ENCODE peak calls at places on chromosomes 6 and 20, in four cellular contexts. S is fibroblast of mammary gland, Z is heart left ventricle, R is LNCaP clone FGC. U is an unnamed sample.

GRCh38 chr20:51800132-51800721 is 2.1 kb downstream of the SALL4 start:
- DNase-seq in Z (peak), R (no peak), S (peak), U (no peak)

GRCh38 chr20:14234666-14235295 is 102.6 kb downstream of the FLRT3 start:
- DNase-seq in R (no peak), Z (no peak), S (peak), U (no peak)

GRCh38 chr6:56771929-56772607 is 129.4 kb upstream of the DST start:
- DNase-seq in Z (no peak), R (no peak), S (no peak), U (no peak)

GRCh38 chr20:25319241-25320034 is 71.2 kb downstream of the ABHD12 start:
- DNase-seq in R (no peak), Z (peak), S (no peak), U (no peak)

GRCh38 chr6:107679457-107679856 is 144.7 kb downstream of the SCML4 start:
- DNase-seq in R (no peak), Z (no peak), S (peak), U (no peak)

GRCh38 chr6:25954756-25955155 is 7.8 kb upstream of the TRIM38 start:
- DNase-seq in R (no peak), S (no peak), Z (no peak), U (no peak)

GRCh38 chr6:35017461-35018183 is 123.5 kb downstream of the TCP11 start:
- DNase-seq in R (no peak), Z (peak), S (peak), U (no peak)

GRCh38 chr6:139115980-139116758 is 18.7 kb upstream of the HECA start:
- DNase-seq in R (no peak), Z (no peak), S (no peak), U (no peak)

GRCh38 chr6:152474341-152474740 is 162.8 kb downstream of the SYNE1 start:
- DNase-seq in S (peak), R (no peak), Z (no peak), U (no peak)

DNA sequence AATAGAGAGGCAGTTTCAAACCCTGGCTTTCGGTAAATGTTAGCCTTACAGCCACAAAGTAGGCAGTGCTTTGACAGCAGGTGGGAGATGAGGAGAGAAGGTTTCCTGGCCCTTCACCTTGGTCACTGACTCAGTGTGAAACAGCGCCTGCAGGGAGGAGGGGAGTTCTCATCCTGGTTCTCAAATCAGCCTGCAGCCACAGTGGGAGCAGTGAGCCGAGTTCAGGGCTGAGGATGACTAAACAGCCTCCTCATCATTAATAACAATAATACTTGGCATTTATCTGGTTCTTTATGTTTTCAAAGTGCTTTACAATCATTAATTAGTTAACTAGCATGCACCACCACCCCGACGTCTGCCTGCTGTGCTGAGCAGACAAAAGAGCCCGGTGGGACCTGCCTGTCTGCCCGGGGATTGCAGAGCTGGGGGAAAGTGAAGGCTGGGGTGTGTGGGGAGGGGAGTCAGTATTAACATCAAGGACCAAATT is 59.6 kb downstream of the PRDM1 start:
- DNase-seq in Z (no peak), R (no peak), S (peak), U (no peak)
- TF ChIP-seq CTCF in Z (no peak), R (no peak), S (no peak), U (no peak)

GRCh38 chr6:2396292-2396691 is 150.9 kb upstream of the GMDS start:
- DNase-seq in Z (no peak), R (no peak), S (no peak), U (no peak)

GRCh38 chr6:2396856-2397640 is 151.6 kb upstream of the GMDS start:
- DNase-seq in Z (no peak), R (no peak), S (peak), U (peak)
- H3K4me3 ChIP-seq in Z (no peak), R (no peak), S (no peak), U (peak)

GRCh38 chr6:48289841-48290240 is 178.8 kb upstream of the PTCHD4 start:
- DNase-seq in S (no peak), R (no peak), Z (no peak), U (no peak)
- TF ChIP-seq CTCF in S (no peak), R (no peak), Z (no peak), U (no peak)

GRCh38 chr20:4709261-4710105 is 12.2 kb upstream of the PRND start:
- DNase-seq in R (no peak), Z (no peak), S (no peak), U (no peak)

GRCh38 chr20:4710106-4710475 is 11.6 kb upstream of the PRND start:
- DNase-seq in S (no peak), Z (no peak), R (no peak), U (no peak)

GRCh38 chr20:4708856-4709255 is 12.9 kb upstream of the PRND start:
- DNase-seq in Z (no peak), S (no peak), R (no peak), U (no peak)

GRCh38 chr20:4711511-4711910 is 10.2 kb upstream of the PRND start:
- DNase-seq in R (no peak), Z (no peak), S (no peak), U (no peak)

GRCh38 chr20:4708036-4708435 is 13.7 kb upstream of the PRND start:
- DNase-seq in Z (no peak), R (no peak), S (no peak), U (no peak)
- H3K4me3 ChIP-seq in Z (no peak), R (no peak), S (no peak), U (no peak)

GRCh38 chr6:31317036-31317435 is 39.9 kb downstream of the HLA-B start:
- DNase-seq in Z (no peak), R (no peak), S (no peak), U (no peak)

GRCh38 chr6:31321005-31321707 is 35.8 kb downstream of the HLA-B start:
- DNase-seq in S (no peak), Z (no peak), R (no peak), U (no peak)

DNA sequence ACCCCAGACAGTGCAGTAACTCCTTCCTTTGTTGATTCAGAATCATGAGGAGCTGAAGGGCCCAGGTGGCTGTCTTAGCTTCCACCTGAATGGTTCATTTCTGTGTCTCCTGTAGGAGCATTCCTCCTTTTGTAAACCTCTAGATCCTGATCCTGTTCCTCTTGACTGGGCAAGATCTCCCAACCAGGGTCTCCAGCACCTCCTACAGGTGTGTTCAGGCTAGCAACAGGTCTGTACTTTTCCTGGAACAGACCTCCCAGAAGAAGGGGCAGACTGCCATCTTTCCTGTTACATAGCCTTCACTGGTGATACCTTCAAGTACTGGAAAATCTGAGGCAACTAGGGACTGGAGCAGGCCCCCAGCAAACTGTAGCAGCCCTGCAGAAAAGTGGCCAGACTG is 35.2 kb downstream of the HLA-B start:
- DNase-seq in Z (no peak), S (no peak), R (no peak), U (no peak)
- TF ChIP-seq CTCF in Z (no peak), S (no peak), R (no peak), U (no peak)

GRCh38 chr20:63574829-63575720 is 1.0 kb upstream of the HELZ2 start:
- DNase-seq in S (peak), R (no peak), Z (no peak), U (no peak)
- H3K4me3 ChIP-seq in S (no peak), R (no peak), Z (peak), U (no peak)

GRCh38 chr20:18577942-18578341 is 9.9 kb upstream of the DTD1 start:
- DNase-seq in R (no peak), S (no peak), Z (no peak), U (no peak)
- TF ChIP-seq CTCF in R (no peak), S (no peak), Z (no peak), U (no peak)

GRCh38 chr20:59222982-59223610 is 59.5 kb downstream of the ZNF831 start:
- DNase-seq in S (no peak), R (no peak), Z (no peak), U (no peak)
- H3K4me3 ChIP-seq in S (no peak), R (no peak), Z (peak), U (no peak)

DNA sequence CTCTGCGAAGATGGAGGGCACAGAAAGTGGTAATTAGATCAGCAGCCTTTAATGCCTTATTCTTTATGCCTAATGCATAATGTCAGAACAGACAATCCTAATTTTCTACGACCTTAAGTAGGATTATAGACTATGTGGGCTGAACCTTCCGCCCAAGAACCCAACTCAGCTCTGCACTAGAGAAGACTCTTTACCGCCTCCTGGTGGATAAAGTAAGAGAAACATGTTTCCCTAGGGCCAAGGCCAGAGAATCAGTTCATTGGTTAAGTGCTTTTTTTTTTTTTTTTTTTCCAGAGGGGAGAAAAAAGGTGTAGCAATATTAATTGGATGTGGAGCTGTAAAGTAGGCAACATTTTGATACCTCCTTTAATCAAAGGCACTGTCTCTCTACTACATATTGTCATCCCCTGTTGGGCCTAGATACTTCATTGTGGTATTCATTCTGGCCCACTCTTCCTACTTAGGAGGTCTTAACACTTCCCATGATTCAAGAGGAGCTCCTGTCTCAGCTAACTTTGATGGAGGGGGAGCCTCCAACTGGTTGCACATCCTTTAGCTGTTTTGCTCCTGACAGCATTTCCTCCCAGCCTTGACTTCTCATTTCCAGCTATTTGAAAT is 124.9 kb upstream of the NRN1 start:
- DNase-seq in S (peak), Z (no peak), R (peak), U (no peak)
- TF ChIP-seq CTCF in S (peak), Z (peak), R (peak), U (peak)